ENCODE peak calls at places on chromosomes 4 and X, in seven cellular contexts. A, E, M, C, D, B and U are unnamed samples.
A peak's percentile ranks its signal among the peaks of the same experiment; 100 is the strongest.

GRCh38 chr4:3307060-3307459 is 14.2 kb downstream of the RGS12 start:
- DNase-seq in A (no peak), M (no peak), E (no peak), D (no peak), B (no peak), C (no peak), U (no peak)

GRCh38 chrX:12721042-12721441 is 70.2 kb upstream of the PRPS2 start:
- DNase-seq in A (no peak), C (no peak), B (peak; percentile 41), M (no peak), D (no peak), E (no peak), U (no peak)

GRCh38 chr4:74344031-74344430 is 20.9 kb upstream of the EREG start:
- DNase-seq in D (no peak), C (no peak), B (no peak), A (no peak), E (no peak), M (no peak), U (no peak)

GRCh38 chrX:25600776-25601175 is 537.4 kb upstream of the MAGEB18 start:
- DNase-seq in D (no peak), A (no peak), B (no peak), M (no peak), C (no peak), E (no peak), U (no peak)

GRCh38 chr4:1410491-1411325 is 4.5 kb upstream of the NKX1-1 start:
- DNase-seq in B (peak; percentile 98), E (peak; percentile 15), D (peak; percentile 48), A (no peak), M (peak; percentile 91), C (no peak), U (peak; percentile 96)

GRCh38 chr4:75344915-75345314 is 169.3 kb downstream of the RCHY1 start:
- DNase-seq in M (no peak), D (no peak), E (no peak), A (no peak), B (no peak), C (no peak), U (no peak)

GRCh38 chr4:139189417-139189749 is 12.4 kb upstream of the ELF2 start:
- DNase-seq in D (no peak), E (no peak), C (no peak), M (no peak), B (no peak), A (no peak), U (no peak)

GRCh38 chr4:14110407-14110806 is 482.9 kb upstream of the BOD1L1 start:
- DNase-seq in A (no peak), E (no peak), D (no peak), M (no peak), C (no peak), B (no peak), U (no peak)

GRCh38 chr4:10204401-10205058 is 87.9 kb upstream of the WDR1 start:
- DNase-seq in B (no peak), M (no peak), E (no peak), D (no peak), C (no peak), A (no peak), U (no peak)

GRCh38 chr4:75107703-75108612 is 175.0 kb downstream of the PARM1 start:
- DNase-seq in B (no peak), C (no peak), A (no peak), E (no peak), M (no peak), D (no peak), U (no peak)

GRCh38 chr4:72449705-72450104 is 119.3 kb downstream of the ADAMTS3 start:
- DNase-seq in D (no peak), C (no peak), E (no peak), B (no peak), M (no peak), A (no peak), U (no peak)

GRCh38 chr4:56764775-56765174 is 56.7 kb downstream of the SPINK2 start:
- DNase-seq in C (no peak), D (peak; percentile 37), M (no peak), A (no peak), E (no peak), B (no peak), U (no peak)

GRCh38 chrX:25019707-25020390 is 4.1 kb upstream of the ARX start:
- DNase-seq in D (no peak), A (no peak), B (no peak), E (no peak), C (no peak), M (no peak), U (no peak)

GRCh38 chrX:118315529-118315928 is 30.4 kb upstream of the WDR44 start:
- DNase-seq in M (no peak), B (no peak), E (no peak), A (no peak), C (no peak), D (no peak), U (no peak)

GRCh38 chr4:38455092-38455855 is 208.7 kb upstream of the KLF3 start:
- DNase-seq in B (no peak), M (no peak), D (no peak), C (peak; percentile 53), E (no peak), A (no peak), U (no peak)

GRCh38 chr4:67565284-67565683 is 6.8 kb downstream of the STAP1 start:
- DNase-seq in A (no peak), C (no peak), M (no peak), D (no peak), B (no peak), E (no peak), U (no peak)

GRCh38 chrX:132833373-132833772 is 125.1 kb downstream of the HS6ST2 start:
- DNase-seq in D (peak; percentile 1), M (no peak), C (no peak), A (no peak), E (no peak), B (no peak), U (no peak)

GRCh38 chrX:7654316-7654715 is 188.7 kb upstream of the VCX start:
- DNase-seq in A (no peak), M (no peak), D (no peak), C (no peak), B (no peak), E (no peak), U (no peak)

GRCh38 chr4:132195181-132195580 is 953.9 kb upstream of the PCDH10 start:
- DNase-seq in A (no peak), B (no peak), D (no peak), E (no peak), C (no peak), M (no peak), U (no peak)

GRCh38 chr4:113683143-113683542 is 78.4 kb downstream of the CAMK2D start:
- DNase-seq in M (no peak), D (no peak), C (peak; percentile 88), E (no peak), B (no peak), A (no peak), U (no peak)

GRCh38 chr4:183586824-183587223 is 72.2 kb downstream of the RWDD4 start:
- DNase-seq in E (no peak), B (no peak), A (no peak), D (no peak), C (no peak), M (no peak), U (no peak)

GRCh38 chr4:183591301-183591700 is 67.7 kb downstream of the RWDD4 start:
- DNase-seq in B (no peak), M (no peak), D (no peak), E (no peak), A (no peak), C (no peak), U (no peak)

GRCh38 chr4:183588691-183589090 is 70.3 kb downstream of the RWDD4 start:
- DNase-seq in D (no peak), C (no peak), E (no peak), A (no peak), M (no peak), B (no peak), U (no peak)

GRCh38 chr4:183589710-183590109 is 69.3 kb downstream of the RWDD4 start:
- DNase-seq in C (no peak), B (no peak), E (no peak), D (no peak), M (no peak), A (no peak), U (no peak)

DNA sequence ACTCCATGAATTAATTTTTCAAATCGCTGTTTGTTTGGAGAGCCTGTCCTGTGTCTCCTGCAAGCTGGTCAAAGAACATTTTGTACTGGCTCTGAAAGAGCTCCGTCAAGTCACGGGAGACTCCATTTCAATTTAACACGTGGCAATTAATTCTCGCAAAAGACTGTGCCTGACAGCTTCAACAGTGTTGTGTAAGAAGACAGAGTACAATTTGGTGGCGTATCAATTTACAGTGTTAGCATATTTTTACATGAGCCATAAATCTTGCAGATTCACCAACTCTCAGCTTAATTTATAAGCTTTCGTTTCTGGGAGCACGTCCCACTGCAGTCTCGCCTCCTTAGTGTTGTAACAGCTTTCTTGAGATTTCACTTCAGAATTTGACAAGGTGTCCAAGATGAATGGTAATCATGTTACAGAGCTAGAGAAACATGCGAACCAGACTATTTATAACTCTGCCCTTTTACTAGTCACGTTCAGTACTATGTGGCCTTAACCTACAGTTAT is 70.8 kb downstream of the RWDD4 start:
- DNase-seq in A (no peak), D (no peak), B (no peak), M (no peak), E (no peak), C (no peak), U (no peak)
- TF ChIP-seq JUND in A (no peak), D (no peak), B (no peak), M (no peak), E (no peak), C (no peak), U (no peak)

DNA sequence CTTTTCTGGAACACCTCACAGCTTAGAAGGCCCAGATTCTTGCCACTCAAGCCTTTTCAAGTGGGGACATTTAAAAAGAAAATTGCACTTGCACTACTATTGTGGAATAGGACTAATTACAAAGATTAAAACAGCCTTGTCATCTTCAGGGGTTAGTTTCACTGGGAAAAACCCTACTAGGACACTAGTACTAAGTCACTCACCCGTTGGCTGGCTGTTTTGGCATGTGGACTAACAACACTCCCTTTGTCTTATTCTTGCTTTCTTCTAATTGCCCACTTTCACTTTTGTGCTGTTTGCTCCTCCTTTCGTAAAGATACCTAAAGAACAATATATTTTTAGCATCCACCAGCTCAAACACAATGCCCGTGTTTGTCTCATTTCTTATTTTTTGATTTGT is 200.9 kb upstream of the MID1 start:
- DNase-seq in E (no peak), B (no peak), A (no peak), C (peak; percentile 7), M (no peak), D (no peak), U (no peak)
- TF ChIP-seq JUND in E (no peak), B (no peak), A (no peak), C (no peak), M (no peak), D (no peak), U (no peak)

GRCh38 chr4:154877110-154877760 is 96.2 kb downstream of the RBM46 start:
- DNase-seq in B (no peak), C (no peak), M (no peak), E (peak; percentile 4), D (no peak), A (peak; percentile 8), U (no peak)
- TF ChIP-seq JUND in B (no peak), C (no peak), M (no peak), E (no peak), D (no peak), A (no peak), U (no peak)

DNA sequence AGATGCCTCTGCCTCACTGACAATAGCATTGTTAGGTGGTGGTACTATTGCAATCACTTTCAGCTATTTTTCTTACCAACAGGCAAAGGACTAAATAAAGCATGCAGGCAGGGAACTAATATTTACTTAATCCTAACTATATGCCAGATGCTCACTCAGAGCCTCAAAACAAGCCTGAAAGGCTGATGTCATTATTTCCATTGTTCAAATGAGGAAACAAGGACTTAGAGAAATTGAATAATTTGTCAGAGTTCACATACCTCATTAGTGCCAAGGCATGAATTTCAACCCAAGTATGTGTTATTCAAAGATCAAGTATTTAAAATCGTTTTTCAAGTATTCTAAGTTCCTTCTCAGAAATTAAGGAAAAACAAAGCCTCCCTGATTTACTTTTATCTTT is 374.9 kb upstream of the TECRL start:
- DNase-seq in E (no peak), C (no peak), A (no peak), D (no peak), B (no peak), M (no peak), U (no peak)
- TF ChIP-seq JUND in E (no peak), C (no peak), A (no peak), D (no peak), B (no peak), M (no peak), U (no peak)